ENCODE peak calls at places on chromosomes 12 and 14, in four cellular contexts. L is adrenal gland, Z is testis, V is heart left ventricle. N is an unnamed sample.

GRCh38 chr12:119128527-119128926 is 50.2 kb upstream of the HSPB8 start:
- DNase-seq in V (no peak), Z (no peak), L (no peak), N (no peak)

GRCh38 chr12:59808317-59808910 is 212.6 kb downstream of the SLC16A7 start:
- DNase-seq in V (no peak), Z (no peak), L (no peak), N (peak)

GRCh38 chr14:62897057-62897456 is 148.2 kb downstream of the KCNH5 start:
- DNase-seq in Z (no peak), V (no peak), L (no peak), N (no peak)

GRCh38 chr14:68561531-68562007 is 231.3 kb downstream of the ZFP36L1 start:
- DNase-seq in V (no peak), Z (no peak), L (no peak), N (no peak)

GRCh38 chr12:46556820-46557524 is 184.4 kb upstream of the SLC38A2 start:
- DNase-seq in L (no peak), V (no peak), Z (no peak), N (no peak)

GRCh38 chr14:101492716-101493115 is 68.6 kb upstream of the DIO3 start:
- DNase-seq in Z (peak), V (no peak), L (no peak), N (no peak)

GRCh38 chr14:22850944-22851790 is 14.8 kb downstream of the MMP14 start:
- DNase-seq in L (peak), V (peak), Z (peak), N (no peak)

GRCh38 chr14:103846569-103847438 is 571 bp downstream of the PPP1R13B start:
- DNase-seq in V (peak), L (peak), Z (peak), N (no peak)

GRCh38 chr12:51871918-51872688 is 15.8 kb upstream of the ANKRD33 start:
- DNase-seq in V (no peak), Z (no peak), L (no peak), N (no peak)

GRCh38 chr12:82182601-82183000 is 175.6 kb downstream of the CCDC59 start:
- DNase-seq in V (no peak), L (no peak), Z (no peak), N (no peak)

GRCh38 chr12:74535536-74535935 is 2.1 kb upstream of the ATXN7L3B start:
- DNase-seq in L (no peak), V (no peak), Z (no peak), N (peak)

GRCh38 chr12:95416111-95416636 is 57.8 kb upstream of the METAP2 start:
- DNase-seq in Z (no peak), L (no peak), V (no peak), N (no peak)

DNA sequence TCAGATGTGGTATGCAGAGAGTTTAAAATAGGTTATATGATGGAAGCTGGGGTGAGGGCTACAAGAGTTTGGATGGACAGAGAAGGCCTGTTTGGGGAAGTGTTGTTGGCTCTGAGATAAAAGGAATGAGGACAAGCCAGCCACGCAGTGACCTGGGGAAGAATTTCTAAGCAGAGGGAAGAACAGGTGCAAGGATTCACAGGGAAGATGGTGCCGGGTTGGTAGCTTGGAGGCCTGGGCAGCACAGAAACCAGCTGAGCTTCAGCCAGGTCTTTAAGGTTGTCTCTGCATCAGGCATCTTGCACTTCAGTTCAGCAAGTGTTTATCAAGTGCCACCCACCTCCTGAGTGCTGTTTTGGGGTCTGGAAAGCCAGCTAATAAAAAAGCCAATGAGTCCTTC is 1163.7 kb downstream of the AACS start:
- DNase-seq in Z (no peak), V (no peak), L (no peak), N (no peak)
- TF ChIP-seq POLR2A in Z (no peak), V (no peak), L (no peak), N (no peak)

GRCh38 chr12:77060136-77060882 is 5.1 kb downstream of the E2F7 start:
- DNase-seq in L (no peak), Z (no peak), V (no peak), N (no peak)
- TF ChIP-seq POLR2A in L (no peak), Z (no peak), V (no peak), N (no peak)

GRCh38 chr12:102481705-102482104 is 1.3 kb upstream of the IGF1 start:
- DNase-seq in L (no peak), V (no peak), Z (no peak), N (no peak)

GRCh38 chr12:102479099-102479887 is 1.1 kb downstream of the IGF1 start:
- DNase-seq in L (no peak), Z (no peak), V (no peak), N (no peak)

GRCh38 chr12:102479984-102480383 is 379 bp downstream of the IGF1 start:
- DNase-seq in Z (no peak), V (no peak), L (no peak), N (no peak)

GRCh38 chr12:102478416-102479098 is 1.8 kb downstream of the IGF1 start:
- DNase-seq in V (no peak), L (no peak), Z (no peak), N (no peak)

GRCh38 chr12:102480401-102480800 is at the start of gene IGF1:
- DNase-seq in L (no peak), V (no peak), Z (peak), N (no peak)
- TF ChIP-seq POLR2A in L (no peak), V (no peak), Z (no peak), N (no peak)

GRCh38 chr14:102500190-102500661 is 9.3 kb downstream of the ANKRD9 start:
- DNase-seq in Z (peak), L (no peak), V (peak), N (peak)
- TF ChIP-seq POLR2A in Z (no peak), L (no peak), V (peak), N (peak)

N was measured in erythroblast.